ENCODE peak calls at places on chromosomes 7 and 10, in seven cellular contexts. Z is hepatocyte, Q is fibroblast of the aortic adventitia, L is left lung, F is progenitor cell of endocrine pancreas, T is GM12864, H is fibroblast of pulmonary artery. Y is an unnamed sample.
A peak's percentile ranks its signal among the peaks of the same experiment; 100 is the strongest.

GRCh38 chr10:21402606-21403083 is 122.8 kb downstream of the SKIDA1 start:
- DNase-seq in F (no peak), T (no peak), L (no peak), H (peak; percentile 80), Z (no peak), Q (peak; percentile 70), Y (no peak)

GRCh38 chr7:127940365-127941160 is 90.7 kb downstream of the LRRC4 start:
- DNase-seq in Q (peak; percentile 54), Z (no peak), L (no peak), T (no peak), H (no peak), F (no peak), Y (no peak)

GRCh38 chr10:132320776-132321469 is 11.1 kb upstream of the LRRC27 start:
- DNase-seq in Q (no peak), T (no peak), L (peak; percentile 29), F (no peak), H (no peak), Z (no peak), Y (no peak)

GRCh38 chr10:48289652-48290238 is 15.2 kb upstream of the FRMPD2 start:
- DNase-seq in T (no peak), Z (peak; percentile 71), L (no peak), F (peak; percentile 55), Q (peak; percentile 44), H (peak; percentile 64), Y (peak; percentile 40)

GRCh38 chr7:104931181-104931781 is 82.7 kb upstream of the KMT2E start:
- DNase-seq in Z (no peak), H (peak; percentile 19), T (no peak), L (no peak), F (no peak), Q (no peak), Y (no peak)

GRCh38 chr7:7131273-7131672 is 51.1 kb upstream of the C1GALT1 start:
- DNase-seq in Z (no peak), H (no peak), L (no peak), Q (no peak), T (no peak), F (no peak), Y (no peak)

GRCh38 chr10:4281207-4281825 is 496.3 kb upstream of the KLF6 start:
- DNase-seq in L (no peak), F (no peak), H (peak; percentile 13), Z (no peak), Q (no peak), T (no peak), Y (no peak)

GRCh38 chr7:277228-277627 is 12.7 kb upstream of the FOXL3 start:
- DNase-seq in L (no peak), T (no peak), Z (no peak), H (no peak), F (no peak), Q (no peak), Y (no peak)

GRCh38 chr10:44237364-44238034 is 147.4 kb downstream of the CXCL12 start:
- DNase-seq in L (no peak), F (no peak), T (no peak), Z (no peak), H (no peak), Q (no peak), Y (no peak)

GRCh38 chr7:81857385-81857784 is 87.5 kb upstream of the HGF start:
- DNase-seq in L (no peak), Z (no peak), T (no peak), H (peak; percentile 41), F (no peak), Q (peak; percentile 10), Y (no peak)

GRCh38 chr10:122560279-122560804 is at the start of gene DMBT1:
- DNase-seq in Z (no peak), F (no peak), L (no peak), Q (no peak), H (no peak), T (no peak), Y (no peak)

GRCh38 chr7:155166108-155166507 is 96.0 kb downstream of the HTR5A start:
- DNase-seq in H (no peak), T (no peak), F (no peak), L (no peak), Q (peak; percentile 15), Z (no peak), Y (no peak)

GRCh38 chr10:101067356-101068083 is 5.7 kb downstream of the KAZALD1 start:
- DNase-seq in Z (peak; percentile 91), T (peak; percentile 72), H (peak; percentile 86), F (peak; percentile 72), L (peak; percentile 81), Q (peak; percentile 87), Y (peak; percentile 85)
- TF ChIP-seq CTCF in Z (peak; percentile 93), T (peak; percentile 82), H (peak; percentile 88), F (peak; percentile 83), L (peak; percentile 93), Q (peak; percentile 88), Y (peak; percentile 82)

GRCh38 chr7:2567663-2568238 is 9.0 kb downstream of the IQCE start:
- DNase-seq in T (no peak), L (no peak), H (peak; percentile 57), F (no peak), Q (peak; percentile 70), Z (peak; percentile 52), Y (peak; percentile 35)
- TF ChIP-seq CTCF in T (peak; percentile 60), L (peak; percentile 23), H (peak; percentile 64), F (peak; percentile 36), Q (peak; percentile 76), Z (peak; percentile 51), Y (peak; percentile 56)

GRCh38 chr10:926075-926698 is 5.3 kb downstream of the LARP4B start:
- DNase-seq in F (no peak), Z (no peak), L (peak; percentile 77), Q (no peak), H (no peak), T (no peak), Y (no peak)

GRCh38 chr10:927131-927530 is 4.4 kb downstream of the LARP4B start:
- DNase-seq in H (no peak), Q (no peak), Z (no peak), T (no peak), L (no peak), F (no peak), Y (no peak)

GRCh38 chr10:921471-922414 is 9.8 kb downstream of the LARP4B start:
- DNase-seq in Z (no peak), H (peak; percentile 53), Q (peak; percentile 59), T (no peak), F (no peak), L (no peak), Y (no peak)

GRCh38 chr10:923844-924523 is 7.5 kb downstream of the LARP4B start:
- DNase-seq in Z (no peak), H (no peak), T (no peak), L (no peak), F (no peak), Q (no peak), Y (no peak)

GRCh38 chr10:924524-924859 is 7.0 kb downstream of the LARP4B start:
- DNase-seq in H (no peak), Q (no peak), T (no peak), L (no peak), F (no peak), Z (no peak), Y (no peak)
- TF ChIP-seq CTCF in H (no peak), Q (no peak), T (no peak), L (no peak), F (no peak), Z (no peak), Y (no peak)

GRCh38 chr10:69948261-69948660 is 104.4 kb upstream of the MACROH2A2 start:
- DNase-seq in Z (no peak), T (no peak), F (no peak), Q (no peak), L (no peak), H (no peak), Y (no peak)
- TF ChIP-seq CTCF in Z (no peak), T (no peak), F (no peak), Q (no peak), L (no peak), H (no peak), Y (no peak)

DNA sequence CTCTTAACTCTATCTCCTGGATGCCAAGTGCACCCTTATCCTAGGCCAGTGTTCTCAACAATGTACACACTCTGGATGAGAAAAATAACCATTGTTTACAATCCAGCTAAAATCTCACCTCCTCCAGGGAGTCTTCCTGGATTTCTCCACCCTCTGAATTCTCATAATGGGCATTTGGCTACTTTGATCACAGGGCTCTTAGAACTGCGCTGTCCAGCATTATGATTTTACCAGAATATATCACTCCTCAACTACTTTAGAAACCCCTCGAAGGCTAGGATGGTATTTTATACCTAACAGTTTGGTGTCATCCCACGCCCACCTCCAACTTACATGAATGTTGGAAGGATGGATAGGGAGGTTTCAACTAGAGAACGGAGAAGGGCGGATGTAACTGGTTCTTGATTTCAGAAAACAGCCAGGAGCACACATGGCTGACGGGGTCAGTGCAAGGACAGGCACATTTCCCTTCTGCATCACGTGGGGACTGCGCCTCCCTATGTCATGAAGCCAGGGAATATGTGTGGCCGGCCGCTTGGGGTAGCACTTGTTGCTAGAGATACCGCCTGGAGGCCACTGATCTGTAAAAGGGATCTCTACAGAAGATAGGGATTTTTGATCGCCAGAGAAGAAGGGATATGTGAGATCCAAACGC is 1.2 kb upstream of the ATP6V0E2 start:
- DNase-seq in Q (peak; percentile 71), T (no peak), F (no peak), H (peak; percentile 76), Z (peak; percentile 89), L (peak; percentile 86), Y (peak; percentile 64)
- TF ChIP-seq CTCF in Q (peak; percentile 31), T (no peak), F (no peak), H (peak; percentile 12), Z (peak; percentile 16), L (no peak), Y (no peak)

DNA sequence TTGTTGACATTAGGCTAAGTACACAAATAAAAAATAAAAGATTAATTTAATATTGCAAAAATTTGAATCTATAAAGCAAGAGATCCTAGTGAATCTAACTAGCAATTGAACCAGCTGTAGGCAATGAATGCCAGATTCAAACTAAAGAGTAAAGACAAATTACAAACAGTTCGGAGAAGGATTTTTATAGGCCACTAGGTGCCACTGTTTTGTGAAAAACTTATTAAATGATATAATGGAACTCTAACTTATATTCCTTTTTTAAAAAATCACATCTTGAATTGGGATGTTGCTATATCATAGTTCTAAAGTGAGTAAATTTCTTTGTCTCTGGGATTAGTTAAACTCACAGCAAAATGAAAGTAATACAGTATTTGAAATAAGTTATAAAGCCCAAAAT is 39.1 kb upstream of the GNAI1 start:
- DNase-seq in F (no peak), T (no peak), L (no peak), Z (no peak), H (peak; percentile 52), Q (peak; percentile 56), Y (no peak)
- TF ChIP-seq CTCF in F (peak; percentile 47), T (no peak), L (no peak), Z (peak; percentile 41), H (peak; percentile 48), Q (peak; percentile 52), Y (peak; percentile 19)

Y was measured in GM13977.